ENCODE peak calls at places on chromosomes 11 and 22, in eight cellular contexts. X is choroid plexus epithelial cell, O is tibial artery, A is cardiac muscle cell, J is brain microvascular endothelial cell, S is bronchial epithelial cell, V is AG04449, C is hepatocyte. Q is an unnamed sample.

GRCh38 chr11:110715541-110715940 is 3.3 kb upstream of the ARHGAP20 start:
- DNase-seq in S (peak; percentile 59), J (no peak), O (no peak), A (no peak), V (no peak), X (peak; percentile 64), C (no peak), Q (no peak)

GRCh38 chr11:107457205-107457557 is 444 bp downstream of the CWF19L2 start:
- DNase-seq in C (peak; percentile 17), O (no peak), V (no peak), J (peak; percentile 1), S (peak; percentile 23), A (peak; percentile 18), X (peak; percentile 15), Q (no peak)

GRCh38 chr22:45966320-45966891 is 10.6 kb downstream of the WNT7B start:
- DNase-seq in V (no peak), X (no peak), C (no peak), J (no peak), O (no peak), S (no peak), A (no peak), Q (no peak)

GRCh38 chr11:40130427-40130826 is 1329.0 kb downstream of the LRRC4C start:
- DNase-seq in O (no peak), C (peak; percentile 17), V (no peak), J (no peak), S (no peak), A (peak; percentile 11), X (no peak), Q (no peak)

GRCh38 chr11:35276396-35276795 is 137.4 kb downstream of the CD44 start:
- DNase-seq in J (no peak), A (no peak), V (no peak), X (peak; percentile 17), O (peak; percentile 25), S (peak; percentile 100), C (no peak), Q (no peak)

GRCh38 chr11:96524475-96524874 is 134.7 kb downstream of the JRKL start:
- DNase-seq in J (peak; percentile 0), V (no peak), C (no peak), A (peak; percentile 40), S (no peak), O (no peak), X (peak; percentile 28), Q (peak; percentile 23)

GRCh38 chr11:118088531-118088930 is 1.8 kb upstream of the SMIM35 start:
- DNase-seq in C (no peak), J (peak; percentile 47), A (no peak), S (peak; percentile 67), V (no peak), X (peak; percentile 52), O (peak; percentile 33), Q (no peak)

GRCh38 chr11:66082936-66083698 is 13.0 kb downstream of the PACS1 start:
- DNase-seq in A (peak; percentile 27), O (no peak), J (no peak), S (no peak), X (peak; percentile 32), C (no peak), V (no peak), Q (no peak)

GRCh38 chr22:48309115-48309705 is 1518.5 kb downstream of the BRD1 start:
- DNase-seq in A (no peak), C (no peak), J (no peak), X (no peak), V (no peak), O (no peak), S (no peak), Q (no peak)

GRCh38 chr11:44264126-44264749 is 45.7 kb downstream of the ALX4 start:
- DNase-seq in X (no peak), A (no peak), S (no peak), C (no peak), V (no peak), J (no peak), O (no peak), Q (no peak)

GRCh38 chr11:118046051-118046963 is 30.6 kb upstream of the TMPRSS4 start:
- DNase-seq in J (no peak), X (no peak), V (no peak), S (peak; percentile 27), A (no peak), C (no peak), O (no peak), Q (no peak)

GRCh38 chr22:43110927-43111623 is 525 bp downstream of the BIK start:
- DNase-seq in J (no peak), A (peak; percentile 34), X (no peak), V (no peak), S (no peak), C (peak; percentile 69), O (no peak), Q (no peak)

GRCh38 chr11:131656839-131657211 is 286.4 kb downstream of the NTM start:
- DNase-seq in O (no peak), C (no peak), J (no peak), A (peak; percentile 59), V (no peak), X (no peak), S (no peak), Q (no peak)

GRCh38 chr22:22666307-22667091 is 22.1 kb downstream of the GGTLC2 start:
- DNase-seq in A (no peak), C (peak; percentile 74), J (peak; percentile 29), X (peak; percentile 65), V (no peak), S (no peak), O (no peak), Q (no peak)

GRCh38 chr11:134373591-134374052 is 38.4 kb downstream of the B3GAT1 start:
- DNase-seq in V (no peak), O (no peak), C (no peak), S (no peak), X (no peak), A (no peak), J (no peak), Q (no peak)

GRCh38 chr11:35887737-35888136 is 56.1 kb upstream of the LDLRAD3 start:
- DNase-seq in V (no peak), O (no peak), C (no peak), A (no peak), S (peak; percentile 69), X (no peak), J (no peak), Q (no peak)

GRCh38 chr22:27726726-27727449 is 74.7 kb downstream of the MN1 start:
- DNase-seq in A (no peak), J (peak; percentile 68), V (no peak), O (peak; percentile 71), C (peak; percentile 83), X (peak; percentile 62), S (peak; percentile 74), Q (peak; percentile 51)

GRCh38 chr11:32487270-32487669 is 51.9 kb upstream of the WT1 start:
- DNase-seq in O (no peak), C (no peak), X (peak; percentile 22), S (no peak), V (no peak), A (peak; percentile 11), J (no peak), Q (no peak)

GRCh38 chr11:120594746-120595145 is 83.2 kb downstream of the GRIK4 start:
- DNase-seq in O (no peak), V (no peak), C (no peak), J (no peak), A (no peak), X (no peak), S (no peak), Q (no peak)

GRCh38 chr22:17961443-17961729 is 63.0 kb downstream of the MICAL3 start:
- DNase-seq in X (no peak), V (no peak), J (no peak), A (no peak), O (no peak), S (no peak), C (no peak), Q (no peak)

GRCh38 chr11:68215524-68216170 is 2.6 kb upstream of the KMT5B start:
- DNase-seq in S (no peak), O (no peak), C (no peak), J (no peak), X (no peak), A (no peak), V (no peak), Q (no peak)

GRCh38 chr11:127411283-127411682 is 410.7 kb upstream of the KIRREL3 start:
- DNase-seq in J (no peak), V (no peak), X (no peak), O (no peak), S (no peak), C (no peak), A (no peak), Q (no peak)

GRCh38 chr11:62398011-62398994 is 20.5 kb upstream of the SCGB1A1 start:
- DNase-seq in O (peak; percentile 60), A (no peak), J (peak; percentile 17), S (no peak), C (peak; percentile 59), V (no peak), X (no peak), Q (no peak)

GRCh38 chr11:6438979-6439571 is 1.7 kb downstream of the HPX start:
- DNase-seq in V (no peak), S (peak; percentile 59), O (peak; percentile 41), X (peak; percentile 78), J (peak; percentile 35), A (peak; percentile 68), C (peak; percentile 77), Q (no peak)

GRCh38 chr11:44505591-44506054 is 59.8 kb upstream of the CD82 start:
- DNase-seq in V (no peak), A (no peak), S (peak; percentile 26), O (no peak), C (no peak), X (peak; percentile 64), J (peak; percentile 81), Q (no peak)

GRCh38 chr22:39254122-39254521 is 9.3 kb upstream of the PDGFB start:
- DNase-seq in C (no peak), V (no peak), A (no peak), J (no peak), S (no peak), O (no peak), X (no peak), Q (no peak)
- H3K4me3 ChIP-seq in C (no peak overlapping the region), V (no peak overlapping the region), A (no peak overlapping the region), J (no peak overlapping the region), S (no peak overlapping the region), O (no peak overlapping the region), X (no peak overlapping the region), Q (no peak overlapping the region)

DNA sequence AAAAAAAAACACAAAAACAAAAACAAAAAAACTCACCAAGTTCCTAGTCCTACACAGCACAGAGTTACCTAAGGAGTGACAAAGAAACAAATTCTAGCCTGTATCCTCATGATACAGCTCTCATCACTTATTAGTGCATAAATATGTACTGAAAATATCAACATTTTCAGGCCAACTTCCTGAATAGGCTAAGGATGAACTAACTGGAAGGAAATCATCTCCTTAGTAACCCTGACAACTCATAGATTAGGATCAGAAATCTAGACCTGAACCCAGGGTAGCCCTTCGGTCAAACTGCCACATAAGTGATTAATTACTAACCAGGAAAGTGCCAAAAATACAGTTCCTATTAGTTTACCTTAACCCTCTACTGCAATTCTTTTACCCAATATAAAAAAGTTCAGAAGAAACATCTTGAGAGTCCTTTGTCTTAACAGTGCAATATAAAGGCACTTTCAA is 40.0 kb downstream of the AMBRA1 start:
- DNase-seq in A (no peak), C (peak; percentile 28), V (no peak), S (no peak), O (no peak), J (no peak), X (no peak), Q (no peak)
- TF ChIP-seq CTCF in A (no peak), C (no peak), V (no peak), S (no peak), O (no peak), J (no peak), X (no peak), Q (no peak)

GRCh38 chr11:104161751-104162450 is 2.0 kb downstream of the PDGFD start:
- DNase-seq in A (no peak), J (no peak), S (no peak), V (no peak), C (no peak), X (peak; percentile 40), O (no peak), Q (no peak)
- H3K4me3 ChIP-seq in A (peak overlapping the region; percentile 82), J (no peak overlapping the region), S (no peak overlapping the region), V (no peak overlapping the region), C (no peak overlapping the region), X (no peak overlapping the region), O (peak overlapping the region; percentile 59), Q (no peak overlapping the region)

GRCh38 chr11:124277809-124278208 is 21.6 kb downstream of the OR8G5 start:
- DNase-seq in J (no peak), O (no peak), A (peak; percentile 10), S (peak; percentile 4), C (no peak), V (no peak), X (no peak), Q (no peak)
- TF ChIP-seq CTCF in J (peak; percentile 33), O (no peak), A (no peak), S (no peak), C (peak; percentile 9), V (no peak), X (peak; percentile 16), Q (peak; percentile 45)

Q was measured in retinal pigment epithelial cell.